ENCODE peak calls at places on chromosome 15, in eight cellular contexts. C is endodermal cell; O is CD4-positive, alpha-beta T cell; E is AG09319; B is lower leg skin; G is fibroblast of lung; J is osteocyte; A is A549. U is an unnamed sample.

GRCh38 chr15:67068724-67069400 is 3.5 kb downstream of the SMAD3 start:
- DNase-seq in C (no peak), O (no peak), E (no peak), B (no peak), G (peak; percentile 59), J (no peak), A (no peak), U (no peak)

GRCh38 chr15:100866386-100867330 is 13.0 kb upstream of the ALDH1A3 start:
- DNase-seq in C (no peak), O (no peak), E (no peak), B (no peak), G (no peak), J (no peak), A (no peak), U (no peak)

GRCh38 chr15:51589881-51590570 is 32.5 kb downstream of the DMXL2 start:
- DNase-seq in C (no peak), O (no peak), E (no peak), B (no peak), G (no peak), J (no peak), A (no peak), U (no peak)

GRCh38 chr15:63911160-63911559 is 77.4 kb upstream of the HERC1 start:
- DNase-seq in C (no peak), O (no peak), E (no peak), B (no peak), G (no peak), J (no peak), A (no peak), U (no peak)

GRCh38 chr15:98286831-98287230 is 326.3 kb downstream of the ARRDC4 start:
- DNase-seq in C (no peak), O (no peak), E (no peak), B (no peak), G (no peak), J (no peak), A (no peak), U (no peak)

GRCh38 chr15:64681424-64682024 is 93.9 kb downstream of the RBPMS2 start:
- DNase-seq in C (peak; percentile 87), O (no peak), E (no peak), B (no peak), G (peak; percentile 53), J (no peak), A (peak; percentile 98), U (no peak)

GRCh38 chr15:83653639-83654378 is at the start of gene ADAMTSL3:
- DNase-seq in C (peak; percentile 89), O (no peak), E (no peak), B (no peak), G (peak; percentile 50), J (no peak), A (peak; percentile 43), U (no peak)

GRCh38 chr15:77030928-77031375 is 36.0 kb downstream of the PSTPIP1 start:
- DNase-seq in C (peak; percentile 47), O (no peak), E (no peak), B (no peak), G (no peak), J (no peak), A (no peak), U (peak; percentile 86)

GRCh38 chr15:51982013-51982769 is 10.6 kb upstream of the LEO1 start:
- DNase-seq in C (no peak), O (no peak), E (peak; percentile 49), B (no peak), G (peak; percentile 69), J (peak; percentile 57), A (peak; percentile 83), U (no peak)

GRCh38 chr15:38647683-38648082 is 83.1 kb upstream of the RASGRP1 start:
- DNase-seq in C (no peak), O (no peak), E (no peak), B (no peak), G (peak; percentile 7), J (no peak), A (peak; percentile 20), U (no peak)
- TF ChIP-seq CTCF in C (peak; percentile 74), O (no peak), E (peak; percentile 13), B (no peak), G (peak; percentile 28), J (peak; percentile 41), A (peak; percentile 40), U (peak; percentile 70)

GRCh38 chr15:31561156-31561555 is 234.5 kb downstream of the KLF13 start:
- DNase-seq in C (no peak), O (no peak), E (no peak), B (no peak), G (no peak), J (no peak), A (no peak), U (no peak)
- TF ChIP-seq CTCF in C (no peak), O (no peak), E (no peak), B (no peak), G (no peak), J (no peak), A (no peak), U (no peak)

GRCh38 chr15:65869127-65869953 is at the start of gene RAB11A:
- DNase-seq in C (peak; percentile 97), O (peak; percentile 87), E (peak; percentile 95), B (peak; percentile 93), G (peak; percentile 96), J (peak; percentile 98), A (peak; percentile 96), U (peak; percentile 99)
- TF ChIP-seq CTCF in C (peak; percentile 55), O (peak; percentile 48), E (peak; percentile 44), B (no peak), G (peak; percentile 31), J (peak; percentile 52), A (peak; percentile 35), U (peak; percentile 74)

GRCh38 chr15:92611995-92612745 is 43.4 kb downstream of the FAM174B start:
- DNase-seq in C (no peak), O (no peak), E (no peak), B (no peak), G (no peak), J (no peak), A (no peak), U (peak; percentile 42)
- TF ChIP-seq CTCF in C (peak; percentile 37), O (no peak), E (no peak), B (no peak), G (no peak), J (no peak), A (peak; percentile 14), U (peak; percentile 58)

DNA sequence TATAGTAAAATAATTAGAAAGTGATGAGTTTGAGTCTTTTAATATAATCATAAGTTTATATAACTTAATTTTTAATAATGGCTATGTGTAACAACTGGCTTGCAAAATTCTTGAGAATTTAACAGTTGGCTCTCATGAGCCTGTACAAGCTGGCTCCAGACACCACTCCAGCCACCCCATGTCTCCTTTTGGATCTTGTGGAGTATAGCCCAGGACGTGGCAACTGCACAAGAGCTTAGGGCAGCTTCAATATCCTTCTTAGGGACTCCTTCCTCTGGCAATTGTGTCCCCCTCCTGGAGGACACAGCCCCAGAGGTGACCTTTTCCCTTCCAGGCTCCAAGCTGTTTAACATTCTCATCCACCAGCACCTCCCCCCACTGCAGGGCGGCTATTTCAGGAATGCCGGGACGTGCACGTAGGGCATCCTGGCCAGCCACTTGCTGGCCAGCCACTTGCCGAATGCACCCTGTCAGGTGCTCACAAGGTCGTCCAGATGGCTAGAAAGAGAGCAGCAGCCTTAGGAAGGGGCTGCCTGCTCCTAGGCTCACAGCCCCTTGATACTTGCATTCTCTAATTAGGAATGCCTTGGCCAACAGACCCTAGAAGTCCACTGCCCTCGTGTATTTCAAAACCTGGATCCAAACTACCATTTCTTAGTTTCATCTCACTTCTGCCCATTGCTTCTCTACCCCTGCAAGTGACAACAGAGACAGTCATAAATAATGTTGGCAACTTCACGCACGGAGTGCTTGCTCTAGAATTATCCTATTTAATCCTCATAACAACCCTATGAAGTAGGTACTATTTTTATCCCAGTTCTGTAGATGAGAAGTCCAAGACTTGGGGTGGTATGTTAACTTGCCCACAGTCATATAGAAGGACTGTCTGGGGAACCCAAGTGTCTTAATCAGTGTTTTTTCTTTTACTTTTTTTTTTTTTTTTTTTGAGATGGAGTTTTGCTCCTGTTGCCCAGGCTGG is 24.5 kb upstream of the IDH2 start:
- DNase-seq in C (peak; percentile 92), O (no peak), E (no peak), B (no peak), G (peak; percentile 17), J (no peak), A (no peak), U (peak; percentile 52)
- TF ChIP-seq CTCF in C (no peak), O (no peak), E (no peak), B (no peak), G (no peak), J (no peak), A (no peak), U (no peak)

GRCh38 chr15:38861108-38861507 is 296.5 kb upstream of the RASGRP1 start:
- DNase-seq in C (no peak), O (no peak), E (no peak), B (no peak), G (no peak), J (no peak), A (no peak), U (no peak)

GRCh38 chr15:38863381-38863780 is 298.8 kb upstream of the RASGRP1 start:
- DNase-seq in C (no peak), O (no peak), E (no peak), B (no peak), G (no peak), J (no peak), A (no peak), U (no peak)

GRCh38 chr15:38864827-38865604 is 300.4 kb upstream of the RASGRP1 start:
- DNase-seq in C (no peak), O (no peak), E (peak; percentile 96), B (peak; percentile 69), G (peak; percentile 78), J (peak; percentile 87), A (no peak), U (no peak)

GRCh38 chr15:38862104-38862503 is 297.5 kb upstream of the RASGRP1 start:
- DNase-seq in C (no peak), O (no peak), E (no peak), B (no peak), G (no peak), J (no peak), A (no peak), U (no peak)

GRCh38 chr15:38864122-38864521 is 299.5 kb upstream of the RASGRP1 start:
- DNase-seq in C (peak; percentile 59), O (no peak), E (no peak), B (no peak), G (no peak), J (no peak), A (no peak), U (no peak)
- TF ChIP-seq CTCF in C (peak; percentile 28), O (no peak), E (peak; percentile 19), B (no peak), G (no peak), J (peak; percentile 9), A (no peak), U (peak; percentile 31)

DNA sequence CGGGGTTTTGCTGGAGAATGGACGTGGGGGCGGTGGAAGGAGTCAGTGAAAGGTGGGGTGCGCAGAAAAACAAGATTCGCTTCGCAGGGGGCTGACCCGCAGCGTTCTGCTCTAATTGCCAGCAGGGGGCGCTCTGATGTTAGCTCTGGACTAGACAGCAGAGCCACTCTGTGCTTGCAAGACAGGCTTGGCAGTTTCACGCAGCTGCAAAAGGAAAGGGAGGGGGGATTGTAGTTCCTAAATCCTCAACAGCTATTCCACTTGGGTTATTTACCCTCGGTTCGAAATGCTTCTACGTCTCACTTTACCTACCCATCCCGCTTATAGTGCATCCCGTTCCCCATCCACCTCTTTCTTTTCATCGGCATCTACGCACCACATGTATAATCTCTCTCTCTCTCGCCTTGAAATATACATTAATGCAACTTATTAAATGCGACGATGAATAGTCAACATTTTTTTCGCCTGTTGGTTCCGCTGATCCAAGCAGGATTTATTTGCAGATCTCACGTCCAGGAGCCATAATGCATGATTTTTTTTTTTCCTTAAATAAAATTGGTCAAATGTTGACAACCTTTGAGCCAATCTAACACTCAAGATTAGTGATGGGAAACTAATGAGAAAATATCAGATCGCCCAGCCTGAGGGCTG is 216.5 kb downstream of the MEIS2 start:
- DNase-seq in C (peak; percentile 95), O (no peak), E (peak; percentile 57), B (peak; percentile 77), G (peak; percentile 86), J (peak; percentile 92), A (peak; percentile 72), U (no peak)
- TF ChIP-seq CTCF in C (peak; percentile 97), O (no peak), E (peak; percentile 87), B (no peak), G (peak; percentile 76), J (peak; percentile 93), A (peak; percentile 69), U (peak; percentile 96)

U was measured in chondrocyte.